ENCODE peak calls at places on chromosomes 4 and X, in nine cellular contexts. W, Q, N, L, P, O, D, V and A are unnamed samples.

GRCh38 chrX:1533083-1533482 is 3.9 kb downstream of the P2RY8 start:
- DNase-seq in W (no peak), Q (no peak), N (no peak), L (no peak), P (no peak), O (no peak), D (no peak), V (no peak), A (no peak)

GRCh38 chr4:142984871-142985585 is 138.9 kb upstream of the INPP4B start:
- DNase-seq in W (no peak), Q (peak), N (peak), L (no peak), P (no peak), O (no peak), D (no peak), V (no peak), A (peak)

GRCh38 chr4:164748375-164748774 is 5.6 kb upstream of the SMIM31 start:
- DNase-seq in W (no peak), Q (peak), N (peak), L (no peak), P (no peak), O (no peak), D (no peak), V (no peak), A (peak)

GRCh38 chr4:5462254-5462835 is 246.0 kb downstream of the EVC2 start:
- DNase-seq in W (no peak), Q (no peak), N (no peak), L (no peak), P (no peak), O (no peak), D (no peak), V (no peak), A (no peak)

GRCh38 chr4:38958453-38958852 is 73.8 kb downstream of the TMEM156 start:
- DNase-seq in W (no peak), Q (no peak), N (peak), L (no peak), P (no peak), O (no peak), D (no peak), V (no peak), A (no peak)

GRCh38 chr4:3231431-3231980 is 17.5 kb upstream of the MSANTD1 start:
- DNase-seq in W (no peak), Q (no peak), N (no peak), L (no peak), P (no peak), O (no peak), D (no peak), V (peak), A (no peak)

GRCh38 chrX:100687546-100687945 is 43.5 kb downstream of the SRPX2 start:
- DNase-seq in W (no peak), Q (no peak), N (no peak), L (no peak), P (no peak), O (no peak), D (no peak), V (no peak), A (no peak)

GRCh38 chr4:161121451-161121850 is 1042.3 kb downstream of the FSTL5 start:
- DNase-seq in W (no peak), Q (peak), N (no peak), L (no peak), P (no peak), O (no peak), D (no peak), V (no peak), A (no peak)

GRCh38 chrX:112043997-112044396 is 38.6 kb downstream of the TRPC5 start:
- DNase-seq in W (no peak), Q (peak), N (peak), L (no peak), P (no peak), O (no peak), D (no peak), V (no peak), A (peak)

GRCh38 chrX:1246816-1247215 is 21.8 kb upstream of the CSF2RA start:
- DNase-seq in W (peak), Q (peak), N (no peak), L (peak), P (peak), O (peak), D (peak), V (peak), A (peak)

GRCh38 chrX:14027511-14028019 is 2.1 kb downstream of the GEMIN8 start:
- DNase-seq in W (no peak), Q (peak), N (peak), L (no peak), P (no peak), O (no peak), D (no peak), V (no peak), A (peak)

GRCh38 chrX:14030248-14030592 is 528 bp upstream of the GEMIN8 start:
- DNase-seq in W (no peak), Q (peak), N (peak), L (no peak), P (no peak), O (no peak), D (no peak), V (no peak), A (no peak)

GRCh38 chrX:14028473-14028872 is 1.2 kb downstream of the GEMIN8 start:
- DNase-seq in W (no peak), Q (no peak), N (no peak), L (no peak), P (no peak), O (no peak), D (no peak), V (no peak), A (no peak)

GRCh38 chrX:14029039-14029424 is 660 bp downstream of the GEMIN8 start:
- DNase-seq in W (no peak), Q (peak), N (no peak), L (no peak), P (no peak), O (no peak), D (no peak), V (no peak), A (peak)

GRCh38 chrX:14029425-14030247 is at the start of gene GEMIN8:
- DNase-seq in W (peak), Q (peak), N (peak), L (peak), P (peak), O (peak), D (peak), V (peak), A (peak)
- TF ChIP-seq POLR2A in W (peak), Q (peak), N (peak), L (peak), P (peak), O (peak), D (peak), V (peak), A (peak)

GRCh38 chrX:47658301-47658683 is 688 bp downstream of the UXT start:
- DNase-seq in W (no peak), Q (no peak), N (no peak), L (no peak), P (no peak), O (no peak), D (no peak), V (no peak), A (no peak)

GRCh38 chrX:47662144-47662657 is 3.2 kb upstream of the UXT start:
- DNase-seq in W (peak), Q (peak), N (peak), L (no peak), P (no peak), O (no peak), D (no peak), V (peak), A (peak)

GRCh38 chrX:47664737-47665136 is 5.8 kb upstream of the UXT start:
- DNase-seq in W (no peak), Q (no peak), N (peak), L (no peak), P (no peak), O (no peak), D (no peak), V (no peak), A (no peak)

GRCh38 chrX:47661539-47661938 is 2.6 kb upstream of the UXT start:
- DNase-seq in W (no peak), Q (no peak), N (no peak), L (no peak), P (no peak), O (no peak), D (no peak), V (no peak), A (no peak)

DNA sequence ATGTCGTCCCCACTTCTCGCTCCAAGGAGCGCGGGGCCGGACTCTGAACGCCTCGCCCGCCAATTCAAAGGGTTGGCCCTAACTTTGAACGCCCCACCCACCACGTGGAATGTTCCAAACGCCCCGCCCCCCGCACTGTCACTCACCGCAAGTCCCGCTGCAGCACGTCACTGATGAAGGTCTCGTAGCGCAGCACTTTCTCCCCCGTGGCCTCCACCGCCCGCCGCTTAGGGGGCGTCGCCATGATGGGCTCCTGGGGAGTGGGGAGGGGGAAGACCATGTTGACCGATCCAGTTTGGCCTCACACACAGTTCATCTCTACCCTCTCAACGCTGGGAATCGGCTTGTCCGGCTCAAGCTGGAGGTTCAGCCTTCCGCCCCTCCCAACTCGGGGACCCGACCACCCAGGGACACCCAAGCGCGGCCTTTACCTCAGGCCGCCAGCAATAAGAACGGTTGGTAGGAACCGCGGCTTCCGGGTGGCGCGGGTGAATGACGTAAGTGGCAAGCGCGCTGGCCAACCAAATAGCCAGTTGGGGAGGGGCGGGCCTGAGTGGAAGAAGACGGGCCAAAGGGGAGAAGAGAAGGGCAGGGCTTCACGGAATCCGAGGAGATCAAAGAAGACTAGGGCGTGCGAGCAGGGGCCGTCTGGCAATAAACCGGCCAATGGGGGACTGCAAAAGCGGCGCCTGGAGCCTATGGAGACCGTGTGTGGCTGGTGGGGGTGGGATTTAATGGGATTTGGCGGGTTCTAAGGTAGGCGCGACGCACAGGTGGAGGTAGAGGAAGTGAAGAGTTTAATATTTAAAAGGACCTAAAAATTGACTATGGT is at the start of gene UXT:
- DNase-seq in W (peak), Q (peak), N (peak), L (peak), P (peak), O (peak), D (peak), V (peak), A (peak)
- TF ChIP-seq POLR2A in W (peak), Q (peak), N (peak), L (peak), P (peak), O (peak), D (peak), V (peak), A (peak)

GRCh38 chr4:109432676-109433075 is 939 bp upstream of the SEC24B start:
- DNase-seq in W (no peak), Q (peak), N (peak), L (no peak), P (no peak), O (no peak), D (no peak), V (no peak), A (peak)

GRCh38 chr4:109434793-109435080 is 1.1 kb downstream of the SEC24B start:
- DNase-seq in W (no peak), Q (no peak), N (peak), L (no peak), P (no peak), O (no peak), D (no peak), V (no peak), A (no peak)

GRCh38 chr4:109434007-109434792 is 585 bp downstream of the SEC24B start:
- DNase-seq in W (peak), Q (peak), N (peak), L (peak), P (peak), O (peak), D (peak), V (peak), A (peak)

GRCh38 chr4:109432203-109432602 is 1.4 kb upstream of the SEC24B start:
- DNase-seq in W (no peak), Q (no peak), N (no peak), L (no peak), P (no peak), O (no peak), D (no peak), V (no peak), A (no peak)

GRCh38 chr4:109433281-109434006 is at the start of gene SEC24B:
- DNase-seq in W (peak), Q (peak), N (peak), L (peak), P (peak), O (peak), D (peak), V (peak), A (peak)
- TF ChIP-seq POLR2A in W (peak), Q (peak), N (peak), L (peak), P (peak), O (no peak), D (peak), V (peak), A (peak)

GRCh38 chr4:24890561-24890960 is 22.3 kb downstream of the CCDC149 start:
- DNase-seq in W (no peak), Q (no peak), N (no peak), L (peak), P (no peak), O (peak), D (no peak), V (no peak), A (no peak)
- TF ChIP-seq POLR2A in W (no peak), Q (no peak), N (no peak), L (no peak), P (no peak), O (no peak), D (no peak), V (no peak), A (no peak)

DNA sequence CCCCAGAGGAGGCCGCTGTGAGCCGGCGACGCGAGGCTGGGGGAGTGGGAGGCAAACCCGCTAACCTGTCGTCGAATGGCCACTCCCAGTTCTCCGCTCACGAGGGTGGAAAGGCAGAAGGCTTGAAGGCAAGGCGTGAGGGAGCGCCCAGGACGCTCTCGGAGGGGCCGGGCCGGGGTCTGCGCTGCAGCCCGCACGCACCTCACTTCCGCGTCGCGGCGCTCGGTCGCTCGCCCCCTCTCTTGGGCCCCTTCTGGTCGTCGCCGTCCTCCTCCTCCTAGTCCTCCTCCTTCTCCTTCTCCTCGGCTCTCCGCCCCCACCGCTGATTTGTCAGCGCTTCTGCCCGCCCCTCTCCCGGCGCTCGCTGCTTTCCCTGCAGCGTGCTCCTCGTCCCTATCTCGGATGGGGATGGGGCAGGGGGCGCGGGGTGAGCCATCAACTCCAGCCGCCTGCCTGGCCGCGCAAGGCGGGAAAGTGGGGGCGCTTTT is at the start of gene SNCA:
- DNase-seq in W (peak), Q (no peak), N (peak), L (peak), P (peak), O (peak), D (peak), V (peak), A (peak)
- TF ChIP-seq POLR2A in W (no peak), Q (no peak), N (no peak), L (peak), P (no peak), O (no peak), D (no peak), V (no peak), A (peak)

GRCh38 chr4:88456757-88457306 is at the start of gene HERC5:
- DNase-seq in W (peak), Q (peak), N (peak), L (peak), P (peak), O (peak), D (peak), V (peak), A (peak)
- TF ChIP-seq POLR2A in W (peak), Q (peak), N (no peak), L (peak), P (no peak), O (no peak), D (peak), V (peak), A (no peak)

GRCh38 chr4:7892212-7893019 is 47.2 kb downstream of the AFAP1 start:
- DNase-seq in W (no peak), Q (no peak), N (peak), L (no peak), P (no peak), O (no peak), D (no peak), V (peak), A (no peak)
- TF ChIP-seq POLR2A in W (no peak), Q (no peak), N (peak), L (no peak), P (no peak), O (no peak), D (no peak), V (no peak), A (no peak)